ENCODE peak calls at places on chromosomes 6 and 20, in seven cellular contexts. One of them, this sample, is unnamed.

GRCh38 chr6:87384449-87384848 is 23.3 kb upstream of the CFAP206 start:
- DNase-seq in HS-27A: no peak
- DNase-seq in NB4: no peak
- DNase-seq in AML-193: no peak
- DNase-seq in cerebellar cortex: no peak
- DNase-seq in Calu3: no peak
- DNase-seq in mammary epithelial cell: no peak
- DNase-seq in this sample: no peak

GRCh38 chr6:68747110-68747509 is 112.0 kb downstream of the ADGRB3 start:
- DNase-seq in HS-27A: no peak
- DNase-seq in NB4: no peak
- DNase-seq in AML-193: no peak
- DNase-seq in cerebellar cortex: no peak
- DNase-seq in Calu3: no peak
- DNase-seq in mammary epithelial cell: no peak
- DNase-seq in this sample: no peak

GRCh38 chr6:111925296-111925695 is 52.0 kb upstream of the FYN start:
- DNase-seq in HS-27A: peak
- DNase-seq in NB4: peak
- DNase-seq in AML-193: peak
- DNase-seq in cerebellar cortex: no peak
- DNase-seq in Calu3: no peak
- DNase-seq in mammary epithelial cell: peak
- DNase-seq in this sample: peak

GRCh38 chr20:51462566-51463276 is 79.8 kb downstream of the NFATC2 start:
- DNase-seq in HS-27A: no peak
- DNase-seq in NB4: no peak
- DNase-seq in AML-193: no peak
- DNase-seq in cerebellar cortex: peak
- DNase-seq in Calu3: no peak
- DNase-seq in mammary epithelial cell: no peak
- DNase-seq in this sample: no peak

GRCh38 chr6:131532476-131533108 is 40.4 kb upstream of the ARG1 start:
- DNase-seq in HS-27A: no peak
- DNase-seq in NB4: no peak
- DNase-seq in AML-193: no peak
- DNase-seq in cerebellar cortex: no peak
- DNase-seq in Calu3: no peak
- DNase-seq in mammary epithelial cell: peak
- DNase-seq in this sample: no peak

GRCh38 chr6:15260099-15260821 is 14.4 kb downstream of the JARID2 start:
- DNase-seq in HS-27A: peak
- DNase-seq in NB4: no peak
- DNase-seq in AML-193: no peak
- DNase-seq in cerebellar cortex: peak
- DNase-seq in Calu3: no peak
- DNase-seq in mammary epithelial cell: no peak
- DNase-seq in this sample: no peak

GRCh38 chr6:152922706-152923105 is 60.1 kb downstream of the FBXO5 start:
- DNase-seq in HS-27A: no peak
- DNase-seq in NB4: no peak
- DNase-seq in AML-193: no peak
- DNase-seq in cerebellar cortex: peak
- DNase-seq in Calu3: no peak
- DNase-seq in mammary epithelial cell: no peak
- DNase-seq in this sample: no peak

GRCh38 chr6:106070626-106071025 is 15.5 kb upstream of the PRDM1 start:
- DNase-seq in HS-27A: no peak
- DNase-seq in NB4: no peak
- DNase-seq in AML-193: no peak
- DNase-seq in cerebellar cortex: no peak
- DNase-seq in Calu3: no peak
- DNase-seq in mammary epithelial cell: no peak
- DNase-seq in this sample: no peak

GRCh38 chr6:94196891-94197290 is 777.5 kb upstream of the EPHA7 start:
- DNase-seq in HS-27A: no peak
- DNase-seq in NB4: no peak
- DNase-seq in AML-193: no peak
- DNase-seq in cerebellar cortex: peak
- DNase-seq in Calu3: no peak
- DNase-seq in mammary epithelial cell: no peak
- DNase-seq in this sample: no peak

This sample was measured in Kasumi-1.